ENCODE peak calls at places on chromosomes 2 and 18, in five cellular contexts. B is endothelial cell; Q is ureter; L is CD8-positive, alpha-beta memory T cell; J is stimulated activated CD8-positive, alpha-beta memory T cell treated with anti-CD3 and anti-CD28 coated beads, Interleukin-2, amount 100 ng/mL, for 48 hours. S is an unnamed sample.

GRCh38 chr2:238573065-238573778 is 146.5 kb downstream of the ASB1 start:
- DNase-seq in B (peak), Q (no peak), L (no peak), J (peak), S (peak)

GRCh38 chr2:54757496-54757895 is 34.0 kb downstream of the EML6 start:
- DNase-seq in B (peak), Q (no peak), L (no peak), J (no peak), S (no peak)

GRCh38 chr2:180891360-180891759 is 89.0 kb upstream of the UBE2E3 start:
- DNase-seq in B (no peak), Q (no peak), L (no peak), J (no peak), S (no peak)

GRCh38 chr18:63216911-63217311 is 102.7 kb downstream of the BCL2 start:
- DNase-seq in B (no peak), Q (no peak), L (peak), J (no peak), S (no peak)

GRCh38 chr2:142588269-142588668 is 289.2 kb upstream of the KYNU start:
- DNase-seq in B (no peak), Q (no peak), L (no peak), J (no peak), S (no peak)

GRCh38 chr2:55807900-55808299 is 114.3 kb upstream of the PNPT1 start:
- DNase-seq in B (no peak), Q (no peak), L (no peak), J (no peak), S (no peak)

GRCh38 chr2:68385232-68385906 is 20.3 kb downstream of the PLEK start:
- DNase-seq in B (no peak), Q (no peak), L (peak), J (no peak), S (peak)

GRCh38 chr2:102355526-102356380 is at the start of gene IL18R1:
- DNase-seq in B (peak), Q (peak), L (peak), J (peak), S (peak)

GRCh38 chr2:132439703-132440398 is 23.2 kb downstream of the GPR39 start:
- DNase-seq in B (no peak), Q (no peak), L (no peak), J (no peak), S (no peak)

S was measured in stimulated activated effector memory CD8-positive, alpha-beta T cell treated with anti-CD3 and anti-CD28 coated beads, Interleukin-12 subunit alpha, Interleukin-12 subunit beta, amount 100 ng/mL, for 72 hours.